ENCODE peak calls at places on chromosomes 11 and 22, in four cellular contexts. F is PC-3; W is effector memory CD4-positive, alpha-beta T cell; Z is uterus. T is an unnamed sample. For H3K4me1, the result is how much of the 10 kb centered on the place peaks cover.

GRCh38 chr11:84398017-84398626 is 1112.0 kb upstream of the CCDC90B start:
- DNase-seq in F (peak), W (no peak), Z (no peak), T (no peak)

GRCh38 chr11:32121012-32121411 is 30.1 kb downstream of the RCN1 start:
- DNase-seq in F (no peak), W (no peak), Z (no peak), T (no peak)

GRCh38 chr22:42236268-42236667 is 34.2 kb downstream of the TCF20 start:
- DNase-seq in F (no peak), W (no peak), Z (no peak), T (no peak)

GRCh38 chr11:38169286-38169685 is 1571.2 kb upstream of the RAG2 start:
- DNase-seq in F (peak), W (no peak), Z (no peak), T (no peak)

GRCh38 chr11:67438121-67438902 is 830 bp upstream of the PTPRCAP start:
- DNase-seq in F (no peak), W (peak), Z (no peak), T (no peak)

GRCh38 chr22:30170126-30170525 is 76.4 kb downstream of the LIF start:
- DNase-seq in F (no peak), W (no peak), Z (no peak), T (no peak)

GRCh38 chr11:132911186-132911585 is 621.1 kb downstream of the OPCML start:
- DNase-seq in F (no peak), W (no peak), Z (no peak), T (no peak)

GRCh38 chr11:7670631-7671030 is 2.7 kb downstream of the CYB5R2 start:
- DNase-seq in F (no peak), W (no peak), Z (no peak), T (no peak)

GRCh38 chr11:64611961-64612646 is 21.1 kb downstream of the SLC22A12 start:
- DNase-seq in F (no peak), W (no peak), Z (no peak), T (no peak)

GRCh38 chr22:46514592-46515207 is 22.7 kb downstream of the CELSR1 start:
- DNase-seq in F (peak), W (no peak), Z (no peak), T (no peak)

GRCh38 chr22:45914309-45914708 is 62.7 kb downstream of the WNT7B start:
- DNase-seq in F (no peak), W (no peak), Z (no peak), T (no peak)

GRCh38 chr22:42313804-42314581 is 43.5 kb upstream of the TCF20 start:
- DNase-seq in F (peak), W (peak), Z (peak), T (no peak)

GRCh38 chr11:96090711-96091110 is 166.8 kb upstream of the MTMR2 start:
- DNase-seq in F (peak), W (no peak), Z (no peak), T (no peak)

GRCh38 chr11:14362613-14363012 is 3.6 kb upstream of the RRAS2 start:
- DNase-seq in F (no peak), W (no peak), Z (no peak), T (no peak)

GRCh38 chr11:405323-405975 is 9.3 kb downstream of the SIGIRR start:
- DNase-seq in F (no peak), W (no peak), Z (peak), T (no peak)

GRCh38 chr11:13745165-13745564 is 76.7 kb downstream of the FAR1 start:
- DNase-seq in F (no peak), W (no peak), Z (no peak), T (no peak)

GRCh38 chr22:31091106-31091975 is 10.2 kb downstream of the SMTN start:
- DNase-seq in F (no peak), W (no peak), Z (peak), T (no peak)

GRCh38 chr11:62004473-62004872 is 37.0 kb upstream of the FTH1 start:
- DNase-seq in F (peak), W (no peak), Z (no peak), T (peak)

GRCh38 chr11:117931331-117931950 is 2.2 kb upstream of the TMPRSS13 start:
- DNase-seq in F (no peak), W (no peak), Z (no peak), T (peak)

GRCh38 chr11:12806113-12806512 is 131.9 kb downstream of the TEAD1 start:
- DNase-seq in F (no peak), W (no peak), Z (no peak), T (no peak)

GRCh38 chr11:75896843-75897419 is 81.9 kb downstream of the UVRAG start:
- DNase-seq in F (peak), W (no peak), Z (no peak), T (no peak)
- H3K27ac ChIP-seq in F (no peak), W (no peak), Z (no peak), T (no peak)

GRCh38 chr22:20273720-20274119 is 5.6 kb upstream of the RTN4R start:
- DNase-seq in F (no peak), W (no peak), Z (no peak), T (no peak)
- H3K4me1 ChIP-seq in F (under half), W (under half), Z (under half), T (under half)

GRCh38 chr11:45087761-45088160 is 58.7 kb upstream of the PRDM11 start:
- DNase-seq in F (no peak), W (no peak), Z (no peak), T (no peak)
- H3K27ac ChIP-seq in F (no peak), W (no peak), Z (no peak), T (no peak)

DNA sequence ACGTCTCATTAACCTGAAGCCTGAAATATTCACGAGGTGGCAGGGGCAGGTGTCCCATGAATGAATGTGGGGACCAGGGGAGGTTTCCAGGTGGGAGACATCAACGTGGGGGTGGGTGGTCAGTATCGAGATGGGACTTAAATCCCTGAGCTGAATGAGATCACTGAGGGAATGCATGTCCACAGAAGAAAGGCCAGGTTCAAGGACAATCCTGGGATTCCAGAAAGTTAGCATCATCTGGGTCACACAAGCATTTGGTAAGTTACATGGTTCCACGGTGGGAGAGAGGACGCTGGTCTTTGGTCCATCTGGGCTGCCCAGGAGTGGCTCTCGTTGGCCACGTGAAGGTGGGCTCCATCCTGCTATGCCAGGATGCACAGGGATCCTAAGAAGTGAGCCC is 22.7 kb upstream of the CCND1 start:
- DNase-seq in F (no peak), W (no peak), Z (no peak), T (no peak)
- H3K4me1 ChIP-seq in F (under half), W (under half), Z (under half), T (under half)

GRCh38 chr11:107834995-107835394 is 23.6 kb downstream of the SLC35F2 start:
- DNase-seq in F (no peak), W (no peak), Z (no peak), T (no peak)

GRCh38 chr11:107827041-107827440 is 31.5 kb downstream of the SLC35F2 start:
- DNase-seq in F (no peak), W (no peak), Z (no peak), T (no peak)

GRCh38 chr11:107836811-107837210 is 21.8 kb downstream of the SLC35F2 start:
- DNase-seq in F (peak), W (no peak), Z (no peak), T (no peak)

GRCh38 chr11:107825875-107826274 is 32.7 kb downstream of the SLC35F2 start:
- DNase-seq in F (no peak), W (no peak), Z (no peak), T (no peak)

DNA sequence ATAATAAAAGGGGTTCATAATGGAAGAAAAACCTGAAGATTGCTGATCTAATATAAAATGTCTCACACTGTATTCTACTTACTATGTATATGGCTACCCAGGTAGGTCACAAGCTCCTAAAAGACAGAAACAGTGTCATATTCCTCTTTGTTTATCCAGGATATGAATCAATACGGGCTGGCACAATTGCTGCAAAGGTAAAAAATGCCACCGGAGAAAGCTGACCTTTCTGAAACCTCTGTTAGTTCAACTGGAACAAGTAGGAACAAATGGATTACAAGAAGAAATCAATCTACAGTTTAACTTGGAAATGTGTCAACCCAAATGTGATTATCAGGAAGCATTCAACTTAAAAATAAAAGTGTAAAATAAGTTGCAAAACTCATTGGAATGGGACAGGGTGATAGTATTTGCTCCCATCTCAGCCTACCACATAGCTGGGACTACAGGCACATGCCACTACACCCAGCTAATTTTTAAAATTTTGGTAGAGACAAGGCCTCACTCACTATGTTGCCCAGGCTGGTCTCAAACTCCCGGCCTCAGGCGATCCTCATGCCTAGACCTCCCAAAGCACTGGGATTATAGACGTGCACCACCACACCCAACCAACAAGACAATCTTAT is 27.6 kb downstream of the SLC35F2 start:
- DNase-seq in F (peak), W (no peak), Z (no peak), T (no peak)
- H3K27ac ChIP-seq in F (peak), W (no peak), Z (no peak), T (no peak)

GRCh38 chr11:1842149-1843097 is 3.6 kb downstream of the TNNI2 start:
- DNase-seq in F (no peak), W (no peak), Z (no peak), T (no peak)
- H3K4me1 ChIP-seq in F (under half), W (under half), Z (under half), T (under half)

T was measured in ascending aorta.